ENCODE peak calls at places on chromosomes 6 and 20, in seven cellular contexts. B is MM.1S, P is neural progenitor cell, G is HCT116, I is H1, Z is GM12878, M is K562. U is an unnamed sample.

GRCh38 chr20:16005612-16006493 is 567.4 kb downstream of the KIF16B start:
- DNase-seq in B (no peak), G (no peak), M (no peak), Z (no peak), P (peak), I (no peak), U (no peak)

GRCh38 chr6:149691201-149691600 is 26.7 kb downstream of the LATS1 start:
- DNase-seq in G (no peak), I (no peak), B (no peak), M (no peak), P (no peak), Z (no peak), U (no peak)

GRCh38 chr6:147214248-147215227 is 10.3 kb downstream of the STXBP5 start:
- DNase-seq in B (no peak), Z (no peak), G (no peak), P (no peak), I (no peak), M (no peak), U (peak)

GRCh38 chr6:35425284-35425683 is 26.9 kb upstream of the FANCE start:
- DNase-seq in I (no peak), M (no peak), G (no peak), B (no peak), P (peak), Z (no peak), U (peak)

GRCh38 chr6:143901885-143902708 is 37.8 kb downstream of the ZC2HC1B start:
- DNase-seq in I (no peak), Z (peak), M (no peak), P (no peak), B (peak), G (no peak), U (no peak)

GRCh38 chr6:81214414-81215091 is 537.9 kb downstream of the TENT5A start:
- DNase-seq in P (no peak), M (no peak), I (no peak), B (no peak), G (no peak), Z (no peak), U (no peak)

GRCh38 chr6:105036371-105036770 is 79.5 kb downstream of the LIN28B start:
- DNase-seq in M (no peak), G (no peak), B (no peak), I (no peak), P (peak), Z (no peak), U (no peak)

GRCh38 chr20:32681175-32682084 is 7.7 kb upstream of the C20orf203 start:
- DNase-seq in G (no peak), I (peak), Z (no peak), P (peak), M (peak), B (peak), U (peak)

GRCh38 chr20:23889775-23890187 is 10.2 kb upstream of the CST5 start:
- DNase-seq in Z (no peak), B (peak), G (peak), M (peak), P (peak), I (peak), U (peak)

GRCh38 chr6:148417045-148417444 is 74.4 kb downstream of the SASH1 start:
- DNase-seq in M (no peak), G (no peak), Z (no peak), I (no peak), P (no peak), B (no peak), U (no peak)

GRCh38 chr6:169968541-169969270 is 217.3 kb downstream of the ERMARD start:
- DNase-seq in P (no peak), Z (no peak), G (no peak), I (no peak), B (no peak), M (no peak), U (no peak)

GRCh38 chr20:63123326-63123725 is 92.6 kb downstream of the YTHDF1 start:
- DNase-seq in G (no peak), P (no peak), B (no peak), M (no peak), I (no peak), Z (no peak), U (no peak)

GRCh38 chr20:40134176-40134575 is 554.9 kb downstream of the MAFB start:
- DNase-seq in Z (no peak), M (no peak), I (no peak), P (no peak), B (no peak), G (no peak), U (no peak)

GRCh38 chr6:70391513-70391912 is 21.8 kb upstream of the FAM135A start:
- DNase-seq in P (no peak), M (no peak), B (no peak), I (no peak), Z (no peak), G (no peak), U (no peak)

GRCh38 chr20:4728121-4728520 is 6.4 kb downstream of the PRND start:
- DNase-seq in Z (no peak), G (no peak), I (no peak), B (no peak), P (no peak), M (no peak), U (no peak)

GRCh38 chr6:14283600-14284235 is 166.1 kb downstream of the CD83 start:
- DNase-seq in P (peak), Z (no peak), G (no peak), M (no peak), I (peak), B (no peak), U (peak)

GRCh38 chr20:44388466-44389023 is 33.0 kb downstream of the HNF4A start:
- DNase-seq in I (peak), M (peak), P (peak), G (peak), B (peak), Z (no peak), U (peak)

DNA sequence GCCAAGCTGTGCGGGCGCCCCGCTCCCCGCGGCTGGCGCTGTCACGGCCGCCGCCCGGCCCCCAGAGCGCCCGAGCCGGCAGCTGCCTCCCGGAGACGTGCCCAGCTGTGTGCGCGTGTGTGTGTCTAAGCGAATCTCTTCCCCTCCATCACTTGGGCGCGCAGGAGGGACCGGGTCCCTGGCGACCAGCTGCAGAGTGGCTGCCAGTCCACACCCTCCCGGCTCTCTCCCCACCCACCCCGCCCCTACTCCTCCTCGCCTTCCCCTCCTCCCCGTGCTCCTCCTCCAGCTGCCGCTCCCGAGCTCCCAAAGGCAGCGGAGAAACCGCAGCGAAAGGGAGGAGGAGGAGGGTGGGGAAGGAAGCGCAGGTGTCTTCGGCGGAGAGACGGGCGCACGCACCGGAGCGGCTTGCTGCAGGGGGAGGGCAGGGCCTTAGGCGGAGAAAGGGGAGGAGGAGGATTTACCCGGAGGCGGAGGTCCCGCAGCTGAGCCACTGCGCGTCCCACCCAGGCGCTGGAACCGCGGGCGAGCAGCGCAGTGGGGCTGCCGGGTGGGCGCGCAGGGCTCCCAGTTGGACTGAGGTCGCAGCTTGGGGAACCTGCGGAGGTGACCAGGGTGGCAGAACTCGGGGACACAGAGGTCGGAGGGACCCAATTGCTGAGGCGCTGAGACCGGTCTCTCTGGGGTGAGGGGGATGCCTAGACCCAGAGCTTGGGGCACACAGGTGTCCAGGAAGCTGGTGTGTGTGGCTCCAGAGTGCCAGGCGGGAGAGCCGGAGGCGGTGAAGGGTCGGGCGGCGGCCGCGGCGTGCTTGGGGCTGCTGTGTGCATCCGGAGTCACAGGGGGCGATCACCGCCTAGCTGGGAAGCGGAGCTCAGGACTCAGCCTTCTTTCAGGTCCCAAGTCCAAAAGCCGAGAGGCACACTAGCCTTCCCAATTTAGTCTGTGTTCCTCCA is at the start of gene HS3ST5:
- DNase-seq in P (peak), I (peak), B (peak), G (peak), Z (no peak), M (no peak), U (peak)
- TF ChIP-seq EZH2 in P (peak), I (no peak), B (no peak), G (no peak), Z (no peak), M (no peak), U (no peak)

DNA sequence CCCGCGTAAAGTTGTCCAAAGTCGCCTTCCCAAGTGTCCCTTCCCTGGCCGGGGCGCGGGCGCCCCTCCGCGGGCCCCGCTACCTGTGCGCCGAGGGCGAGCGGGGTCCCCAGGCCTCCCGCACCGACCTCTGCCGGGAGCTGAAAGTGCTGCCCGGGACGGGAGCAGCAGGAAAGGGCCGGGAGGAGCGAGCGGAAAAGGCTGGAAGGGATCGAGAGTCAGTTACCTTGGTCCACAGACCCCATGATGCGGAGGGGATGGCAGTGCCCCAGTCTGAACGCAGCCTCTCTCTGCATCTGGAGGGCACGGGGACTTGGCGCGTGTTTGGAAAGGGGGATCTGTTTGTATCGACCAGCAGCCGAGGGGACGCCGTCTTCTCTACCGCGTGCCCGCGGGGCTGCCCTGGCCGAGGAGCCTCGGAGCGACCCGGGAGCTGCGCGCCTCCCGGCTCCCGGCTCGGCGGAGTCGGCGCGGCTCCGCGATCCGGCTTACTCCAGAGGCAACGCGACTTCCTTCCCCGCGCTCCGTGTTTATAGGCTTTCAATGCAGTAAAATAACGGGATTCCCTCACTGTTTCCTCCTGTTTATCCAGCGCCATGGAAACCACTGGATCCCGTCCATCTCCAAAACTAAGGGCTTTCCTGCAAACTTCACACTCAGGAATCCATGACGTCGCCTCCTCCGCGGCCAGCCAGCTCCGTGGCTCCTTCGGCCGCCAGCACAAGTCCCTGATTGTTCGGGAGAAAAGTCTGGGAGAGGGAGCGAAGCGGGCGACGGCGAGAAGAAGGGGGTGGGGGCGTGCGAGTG is 20.0 kb upstream of the NFATC2 start:
- DNase-seq in G (peak), M (no peak), P (peak), Z (no peak), I (peak), B (no peak), U (peak)
- TF ChIP-seq CTCF in G (no peak), M (no peak), P (peak), Z (no peak), I (peak), B (no peak), U (peak)

DNA sequence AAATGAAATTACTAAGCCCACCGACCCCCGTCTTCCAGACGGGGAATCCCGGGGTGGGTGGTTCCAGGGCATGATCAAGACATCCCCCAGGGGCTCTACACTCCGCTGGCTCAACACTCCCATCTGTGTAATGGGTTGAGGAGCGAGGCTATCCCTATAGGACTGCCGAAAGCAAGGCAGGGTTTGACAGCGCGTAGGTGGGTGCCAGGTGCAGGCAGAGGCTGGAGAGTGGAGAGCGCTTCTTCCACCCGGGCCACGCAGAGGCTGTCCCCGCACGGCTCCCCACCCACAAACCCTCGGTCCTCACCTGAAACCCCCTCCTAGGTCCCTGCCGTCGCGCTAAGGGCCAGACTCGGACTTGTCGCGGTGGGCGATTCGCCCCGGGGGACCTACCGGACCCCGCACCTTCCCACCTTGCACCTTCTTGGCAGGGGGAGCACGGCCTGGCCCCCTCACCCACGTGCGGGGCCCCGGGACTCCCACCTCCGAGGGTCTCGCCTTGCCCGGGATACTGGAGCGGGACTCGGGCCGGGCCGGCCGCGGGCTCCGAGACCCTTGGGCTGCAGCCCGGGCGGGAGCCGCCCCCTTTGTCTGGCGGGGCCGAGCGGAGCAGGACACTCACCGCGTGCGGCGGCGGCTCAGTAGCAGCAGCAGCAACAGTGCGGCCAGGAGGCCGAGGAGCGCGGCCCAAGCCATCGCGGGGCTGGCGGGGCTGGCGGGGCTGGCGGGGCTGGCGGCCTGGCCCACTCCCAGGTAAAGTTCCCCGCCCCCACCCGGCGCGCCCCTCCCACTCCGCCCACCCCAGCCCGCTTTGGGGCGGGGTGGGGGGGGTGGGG is at the start of gene PTGIS:
- DNase-seq in I (peak), G (no peak), Z (no peak), P (peak), B (no peak), M (no peak), U (no peak)
- TF ChIP-seq EZH2 in I (no peak), G (no peak), Z (no peak), P (peak), B (no peak), M (no peak), U (no peak)

DNA sequence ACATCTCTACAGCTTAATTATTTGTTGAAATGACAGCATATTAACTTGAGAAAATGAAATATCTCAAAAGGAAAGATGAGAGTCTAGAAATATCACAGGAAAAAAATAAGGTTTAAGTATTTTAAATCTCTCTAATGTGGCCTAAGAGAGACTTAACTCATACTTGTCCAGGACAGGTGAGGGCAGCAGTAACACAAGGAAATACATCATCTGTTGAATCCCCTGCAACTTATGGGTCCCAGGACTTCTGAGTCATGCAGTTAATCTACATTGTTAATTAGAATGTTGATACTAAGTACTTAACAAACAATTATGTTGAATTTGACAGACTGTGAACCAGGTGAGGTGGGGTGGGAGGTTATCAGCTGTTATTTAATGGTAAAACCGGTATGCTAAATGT is 87.8 kb downstream of the CEP57L1 start:
- DNase-seq in I (no peak), M (peak), G (no peak), Z (no peak), P (no peak), B (no peak), U (no peak)
- TF ChIP-seq CTCF in I (no peak), M (peak), G (no peak), Z (peak), P (no peak), B (no peak), U (no peak)

DNA sequence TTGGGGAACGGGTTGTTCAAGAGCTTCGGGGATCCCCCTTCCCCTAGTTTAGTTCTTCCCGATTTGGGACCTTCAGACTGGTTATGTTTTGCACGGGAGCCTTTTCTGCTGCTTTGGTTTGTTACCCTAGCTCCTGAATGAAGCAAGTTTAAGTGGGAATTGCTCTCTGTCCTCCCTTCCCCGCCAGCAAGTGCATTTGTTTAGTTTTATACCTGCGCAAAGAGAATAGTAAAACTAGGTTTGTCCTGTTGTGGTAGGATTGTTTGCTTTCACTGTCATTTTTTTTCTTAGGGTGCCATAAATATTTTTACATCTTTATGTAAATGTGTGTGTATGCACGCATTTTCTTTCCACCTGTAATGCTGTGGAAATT is 657 bp downstream of the SH3BGRL2 start:
- DNase-seq in G (no peak), B (no peak), Z (no peak), M (no peak), P (no peak), I (peak), U (no peak)
- TF ChIP-seq EZH2 in G (no peak), B (no peak), Z (no peak), M (no peak), P (no peak), I (no peak), U (no peak)

U was measured in A673.